ENCODE peak calls at places on chromosome 19, in five cellular contexts. O, L, V, F and P are unnamed samples.

GRCh38 chr19:48726573-48726972 is 7.0 kb upstream of the MAMSTR start:
- DNase-seq in O (peak), L (no peak), V (no peak), F (no peak), P (peak)

GRCh38 chr19:52176574-52176973 is 5.2 kb upstream of the ZNF836 start:
- DNase-seq in O (no peak), L (peak), V (no peak), F (no peak), P (no peak)

GRCh38 chr19:46976845-46977320 is 42.8 kb upstream of the NPAS1 start:
- DNase-seq in O (no peak), L (no peak), V (no peak), F (peak), P (no peak)

GRCh38 chr19:40588110-40588854 is 11.6 kb downstream of the SHKBP1 start:
- DNase-seq in O (no peak), L (peak), V (no peak), F (no peak), P (no peak)

GRCh38 chr19:54339646-54340358 is 840 bp upstream of the LILRA4 start:
- DNase-seq in O (no peak), L (no peak), V (no peak), F (no peak), P (peak)

GRCh38 chr19:31264379-31264778 is 84.9 kb downstream of the TSHZ3 start:
- DNase-seq in O (no peak), L (no peak), V (no peak), F (no peak), P (no peak)

GRCh38 chr19:51025809-51026553 is 435 bp downstream of the KLK11 start:
- DNase-seq in O (no peak), L (no peak), V (no peak), F (no peak), P (peak)

GRCh38 chr19:1925544-1925943 is 15.4 kb upstream of the CSNK1G2 start:
- DNase-seq in O (no peak), L (no peak), V (no peak), F (no peak), P (no peak)

GRCh38 chr19:2680808-2681207 is 21.7 kb downstream of the GNG7 start:
- DNase-seq in O (peak), L (no peak), V (no peak), F (no peak), P (no peak)

GRCh38 chr19:58387338-58388174 is 487 bp downstream of the RPS5 start:
- DNase-seq in O (no peak), L (no peak), V (no peak), F (no peak), P (no peak)

GRCh38 chr19:18850560-18851375 is 19.0 kb downstream of the UPF1 start:
- DNase-seq in O (no peak), L (peak), V (no peak), F (no peak), P (no peak)

GRCh38 chr19:4534836-4535658 is at the start of gene PLIN5:
- DNase-seq in O (peak), L (peak), V (peak), F (peak), P (peak)

GRCh38 chr19:50657672-50658437 is 8.6 kb downstream of the C19orf81 start:
- DNase-seq in O (peak), L (peak), V (peak), F (peak), P (peak)

GRCh38 chr19:2053601-2054389 is 2.8 kb upstream of the MKNK2 start:
- DNase-seq in O (peak), L (no peak), V (no peak), F (peak), P (no peak)

GRCh38 chr19:49555600-49556411 is 24.6 kb downstream of the NOSIP start:
- DNase-seq in O (peak), L (peak), V (no peak), F (peak), P (no peak)

GRCh38 chr19:28472111-28472510 is 740.8 kb downstream of the UQCRFS1 start:
- DNase-seq in O (no peak), L (no peak), V (no peak), F (no peak), P (no peak)

GRCh38 chr19:4075373-4075772 is 8.7 kb upstream of the ZBTB7A start:
- DNase-seq in O (no peak), L (no peak), V (no peak), F (no peak), P (peak)

GRCh38 chr19:1237754-1238372 is at the start of gene CBARP:
- DNase-seq in O (no peak), L (no peak), V (no peak), F (peak), P (no peak)

GRCh38 chr19:21848706-21849105 is 12.7 kb upstream of the ZNF43 start:
- DNase-seq in O (no peak), L (peak), V (no peak), F (no peak), P (no peak)

GRCh38 chr19:56269348-56269747 is 3.2 kb upstream of the EDDM13 start:
- DNase-seq in O (no peak), L (no peak), V (no peak), F (peak), P (no peak)

GRCh38 chr19:52993342-52994178 is 20.2 kb upstream of the ERVV-1 start:
- DNase-seq in O (peak), L (peak), V (peak), F (peak), P (peak)

GRCh38 chr19:566844-567243 is 5.6 kb upstream of the BSG start:
- DNase-seq in O (no peak), L (no peak), V (no peak), F (no peak), P (no peak)

GRCh38 chr19:46714523-46715106 is 2.3 kb downstream of the PRKD2 start:
- DNase-seq in O (peak), L (no peak), V (no peak), F (peak), P (no peak)

GRCh38 chr19:47363758-47364529 is 14.8 kb downstream of the DHX34 start:
- DNase-seq in O (no peak), L (peak), V (no peak), F (peak), P (peak)

GRCh38 chr19:21158523-21159135 is 16.8 kb downstream of the ZNF431 start:
- DNase-seq in O (no peak), L (peak), V (no peak), F (peak), P (no peak)

GRCh38 chr19:10431943-10432735 is 11.8 kb downstream of the PDE4A start:
- DNase-seq in O (peak), L (no peak), V (no peak), F (peak), P (peak)

GRCh38 chr19:49421039-49421877 is 2.0 kb downstream of the PTH2 start:
- DNase-seq in O (no peak), L (peak), V (peak), F (peak), P (no peak)

GRCh38 chr19:56837492-56837891 is 3.0 kb downstream of the PEG3 start:
- DNase-seq in O (no peak), L (no peak), V (peak), F (peak), P (no peak)

GRCh38 chr19:11377237-11377636 is 2.8 kb downstream of the SWSAP1 start:
- DNase-seq in O (peak), L (peak), V (peak), F (peak), P (peak)

GRCh38 chr19:6721773-6722172 is 1.3 kb upstream of the C3 start:
- DNase-seq in O (peak), L (no peak), V (no peak), F (no peak), P (no peak)

GRCh38 chr19:46442808-46443450 is 14.2 kb upstream of the PNMA8C start:
- DNase-seq in O (no peak), L (peak), V (no peak), F (peak), P (no peak)

GRCh38 chr19:35788205-35788960 is 13.0 kb downstream of the ARHGAP33 start:
- DNase-seq in O (no peak), L (no peak), V (no peak), F (no peak), P (no peak)

GRCh38 chr19:5934002-5934401 is 19.9 kb downstream of the CAPS start:
- DNase-seq in O (no peak), L (no peak), V (no peak), F (no peak), P (no peak)

GRCh38 chr19:43798546-43799409 is 3.5 kb downstream of the LYPD5 start:
- DNase-seq in O (no peak), L (peak), V (no peak), F (peak), P (no peak)

GRCh38 chr19:1089891-1090290 is 5.3 kb downstream of the POLR2E start:
- DNase-seq in O (no peak), L (no peak), V (no peak), F (no peak), P (no peak)

GRCh38 chr19:54518844-54519243 is 16.2 kb downstream of the LAIR2 start:
- DNase-seq in O (peak), L (peak), V (no peak), F (no peak), P (no peak)

GRCh38 chr19:2591537-2592291 is 110.8 kb downstream of the GNG7 start:
- DNase-seq in O (no peak), L (no peak), V (no peak), F (no peak), P (no peak)

GRCh38 chr19:29806098-29806866 is 5.5 kb upstream of the CCNE1 start:
- DNase-seq in O (peak), L (no peak), V (no peak), F (peak), P (no peak)

GRCh38 chr19:34639491-34640085 is 37.4 kb downstream of the SCGB2B2 start:
- DNase-seq in O (peak), L (peak), V (no peak), F (peak), P (peak)

GRCh38 chr19:30666301-30666803 is 294.2 kb downstream of the ZNF536 start:
- DNase-seq in O (peak), L (peak), V (no peak), F (peak), P (peak)

DNA sequence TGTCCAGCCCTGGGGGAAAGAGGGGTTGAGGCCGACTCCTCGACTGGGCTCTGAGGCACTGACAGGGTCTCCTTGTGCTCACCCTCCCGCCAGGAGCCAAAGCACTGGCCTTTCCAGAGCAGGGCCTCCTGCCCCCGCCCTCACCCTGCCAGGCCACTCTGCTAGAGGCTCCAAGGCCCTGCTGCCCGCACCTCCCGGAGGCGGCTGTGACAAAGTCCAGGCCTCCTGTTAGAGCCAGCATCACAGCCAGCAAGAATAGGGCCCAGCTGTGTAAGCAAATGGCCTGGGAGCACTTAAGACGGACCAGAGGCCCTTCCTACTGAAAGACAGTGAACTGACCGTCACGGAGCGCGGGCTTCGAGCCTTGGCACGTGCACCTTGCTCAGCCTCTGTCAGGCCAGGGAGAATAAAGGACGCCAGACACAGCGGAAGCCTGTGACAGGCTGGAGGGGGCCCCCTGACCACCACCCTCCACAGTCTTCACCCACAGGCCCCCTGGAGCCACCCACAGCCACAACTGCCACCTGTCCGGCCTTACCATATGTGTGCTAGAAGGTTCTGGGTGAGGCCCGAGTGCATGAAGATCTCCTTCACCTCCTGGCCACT is 50.9 kb downstream of the EPS15L1 start:
- DNase-seq in O (no peak), L (no peak), V (no peak), F (peak), P (no peak)
- TF ChIP-seq CTCF in O (no peak), L (no peak), V (no peak), F (no peak), P (no peak)

DNA sequence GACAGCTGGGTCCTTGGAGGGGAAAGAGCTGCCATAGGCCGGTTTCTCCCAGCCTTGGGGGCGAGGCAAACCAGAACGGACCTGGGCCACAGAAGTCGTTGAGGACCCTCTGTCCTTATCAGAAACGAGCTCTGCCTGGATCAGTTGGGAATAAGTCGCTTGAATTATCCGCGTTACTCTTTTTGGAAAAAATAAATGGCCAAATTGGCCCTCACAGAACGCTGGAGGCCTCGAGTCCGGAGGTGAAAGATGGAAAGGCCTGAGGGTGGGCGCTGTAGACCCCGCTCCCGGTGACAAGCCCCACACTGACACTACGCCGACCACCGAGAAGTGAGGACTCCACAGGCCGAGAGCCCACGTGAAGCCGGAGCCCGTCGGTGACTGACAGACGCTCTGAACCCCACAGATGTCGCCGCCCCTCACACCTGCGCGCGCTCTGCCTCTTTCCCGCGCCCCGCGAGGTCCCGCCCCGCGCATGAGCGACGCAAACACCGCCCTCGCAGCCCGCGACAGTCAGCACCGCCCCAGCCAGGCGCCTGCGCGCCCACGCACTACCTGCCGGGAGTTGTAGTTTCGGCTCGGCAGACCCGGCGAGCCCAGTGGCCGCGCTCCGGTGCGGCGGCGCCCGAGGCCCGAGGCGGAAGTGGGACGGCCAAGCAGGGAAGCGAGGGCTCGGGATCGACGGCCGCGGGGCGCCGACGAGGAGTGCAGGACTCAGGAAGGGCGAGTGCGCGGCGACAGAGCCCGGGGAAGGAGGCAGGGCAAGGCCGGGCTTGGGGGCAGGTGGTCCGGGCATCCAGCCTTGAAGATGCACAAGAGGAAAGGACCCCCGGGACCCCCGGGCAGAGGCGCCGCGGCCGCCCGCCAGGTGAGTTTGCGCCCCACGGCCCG is at the start of the genes BRME1 and CC2D1A:
- DNase-seq in O (peak), L (peak), V (peak), F (peak), P (peak)
- TF ChIP-seq CTCF in O (no peak), L (no peak), V (no peak), F (no peak), P (no peak)

GRCh38 chr19:12774588-12775555 is at the start of gene HOOK2:
- DNase-seq in O (peak), L (peak), V (no peak), F (no peak), P (no peak)

GRCh38 chr19:12770922-12771321 is 4.4 kb downstream of the HOOK2 start:
- DNase-seq in O (no peak), L (no peak), V (no peak), F (no peak), P (no peak)

GRCh38 chr19:12772323-12772722 is 3.0 kb downstream of the HOOK2 start:
- DNase-seq in O (no peak), L (no peak), V (no peak), F (no peak), P (no peak)

GRCh38 chr19:12777217-12778019 is 2.1 kb upstream of the HOOK2 start:
- DNase-seq in O (peak), L (peak), V (no peak), F (peak), P (peak)

DNA sequence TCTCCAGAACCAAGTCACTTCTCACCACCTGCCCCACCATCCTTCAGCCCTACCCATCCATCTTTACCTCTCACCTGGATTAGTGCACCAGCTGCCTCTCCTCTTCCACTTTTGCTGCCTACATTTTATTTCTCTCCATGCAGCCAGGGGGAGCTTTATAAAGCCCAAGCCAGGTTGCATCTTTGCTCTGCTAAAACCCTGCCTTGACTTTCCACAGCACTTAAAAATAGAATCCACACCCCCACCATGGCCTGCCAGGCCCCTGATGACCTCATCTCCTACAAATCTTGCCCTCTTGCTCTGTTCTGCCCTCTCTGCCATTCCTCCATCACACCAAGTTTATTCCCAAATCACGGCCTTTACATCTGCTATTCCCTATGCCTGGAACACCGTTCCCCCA is 1.8 kb downstream of the HOOK2 start:
- DNase-seq in O (no peak), L (peak), V (no peak), F (peak), P (no peak)
- TF ChIP-seq CTCF in O (peak), L (peak), V (no peak), F (peak), P (no peak)

DNA sequence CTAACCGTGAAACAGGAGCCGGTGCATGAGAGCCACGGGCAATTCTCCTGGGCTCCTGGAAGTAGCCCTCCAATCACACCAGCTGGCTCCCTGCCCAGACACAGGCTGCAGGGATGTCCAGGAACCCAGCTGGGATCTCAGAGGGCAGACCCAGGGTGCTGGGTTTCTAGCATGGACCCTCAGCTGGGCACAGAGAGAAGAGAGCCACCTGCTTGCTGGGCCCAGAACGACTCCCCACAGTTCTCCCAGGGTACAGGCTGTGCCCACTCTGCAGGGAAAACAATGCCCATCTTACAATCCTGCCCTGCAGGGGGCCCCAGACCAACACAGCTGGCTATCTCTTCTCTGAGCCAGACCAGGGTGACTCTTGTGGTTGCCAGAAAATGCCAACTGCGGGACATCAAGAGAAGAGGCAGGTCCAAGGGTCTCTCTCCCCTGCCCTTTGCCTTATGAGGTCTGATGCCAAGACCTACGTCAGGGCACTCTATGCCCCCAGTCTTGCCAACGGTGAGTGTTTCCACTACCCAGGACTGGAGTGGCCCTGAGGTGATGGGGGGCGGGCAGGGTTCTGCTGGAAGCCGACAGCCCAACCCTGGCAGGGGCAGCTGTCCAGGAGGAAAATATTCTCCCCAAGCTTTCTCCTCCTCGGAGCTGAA is 64.6 kb downstream of the CEBPG start:
- DNase-seq in O (no peak), L (no peak), V (no peak), F (no peak), P (peak)
- TF ChIP-seq CTCF in O (no peak), L (no peak), V (no peak), F (peak), P (no peak)

DNA sequence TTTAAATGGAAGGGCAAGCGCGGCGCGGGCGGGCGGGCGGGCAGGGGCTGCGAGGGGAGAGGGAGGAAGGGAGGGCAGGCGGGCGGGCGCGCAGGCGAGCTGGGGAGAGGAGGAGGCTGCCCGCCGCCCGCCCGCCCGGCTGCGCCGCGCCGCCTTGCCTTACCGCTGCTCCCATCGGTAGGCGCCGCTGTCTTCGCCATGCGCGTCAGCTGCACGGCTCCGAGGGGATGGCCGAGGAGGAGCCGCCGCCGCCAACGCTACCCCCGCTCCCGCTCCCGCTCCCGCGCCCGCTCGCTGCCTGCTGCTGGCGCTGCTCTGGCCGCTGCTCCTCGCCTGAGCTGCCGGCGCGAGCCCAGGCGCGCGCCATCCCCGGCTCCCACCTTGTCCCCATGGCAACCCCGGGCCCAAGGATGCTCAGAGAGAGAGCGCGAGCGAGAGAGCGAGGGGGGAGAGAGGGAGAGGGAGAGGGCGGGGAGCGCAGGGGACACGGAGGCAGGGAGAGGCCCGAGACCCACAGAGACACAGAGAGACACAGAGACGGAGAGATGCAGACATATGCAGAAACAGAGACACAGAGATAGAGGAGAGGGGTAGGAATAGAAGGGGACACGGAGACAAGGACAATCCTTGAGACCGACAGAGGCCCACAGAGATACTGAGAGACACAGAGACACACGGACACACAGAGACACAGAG is 40.3 kb downstream of the DEDD2 start:
- DNase-seq in O (peak), L (peak), V (peak), F (peak), P (peak)
- TF ChIP-seq CTCF in O (peak), L (peak), V (no peak), F (peak), P (peak)

DNA sequence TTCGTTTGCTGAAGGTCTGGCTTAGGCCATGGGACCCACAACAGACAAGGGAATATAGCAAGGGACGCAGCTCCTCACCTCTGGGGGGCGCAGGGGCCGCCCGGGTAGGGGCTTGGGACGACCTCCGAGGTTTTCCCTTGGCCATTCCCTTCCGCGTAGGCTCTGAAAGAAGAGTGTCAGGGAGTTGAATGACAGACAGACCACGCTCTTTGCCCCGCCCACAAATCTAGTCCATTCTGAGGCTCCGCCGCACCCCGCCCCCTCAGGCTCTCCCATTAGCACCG is 11.4 kb upstream of the ZNF414 start:
- DNase-seq in O (no peak), L (no peak), V (no peak), F (no peak), P (no peak)
- TF ChIP-seq CTCF in O (peak), L (no peak), V (no peak), F (peak), P (no peak)